ENCODE peak calls at places on chromosomes 11 and 22, in eight cellular contexts. M is Karpas-422, Y is cardiac fibroblast, S is endothelial cell of umbilical vein, C is IMR-90, P is A549, B is cardiac muscle cell, W is mammary epithelial cell. F is an unnamed sample.

GRCh38 chr22:44595841-44596341 is 97.9 kb upstream of the RTL6 start:
- DNase-seq in M (no peak), Y (no peak), S (peak), C (peak), P (no peak), B (peak), W (no peak), F (no peak)

GRCh38 chr22:30324008-30324730 is 2.6 kb downstream of the TBC1D10A start:
- DNase-seq in M (no peak), Y (no peak), S (no peak), C (peak), P (no peak), B (peak), W (no peak), F (peak)

GRCh38 chr22:46241397-46242007 is 8.6 kb downstream of the CDPF1 start:
- DNase-seq in M (no peak), Y (no peak), S (no peak), C (no peak), P (no peak), B (no peak), W (no peak), F (no peak)

GRCh38 chr22:45740236-45740635 is 68.6 kb downstream of the ATXN10 start:
- DNase-seq in M (no peak), Y (no peak), S (no peak), C (peak), P (no peak), B (no peak), W (no peak), F (no peak)

GRCh38 chr22:29907753-29908515 is 25.0 kb downstream of the MTMR3 start:
- DNase-seq in M (no peak), Y (peak), S (peak), C (peak), P (peak), B (peak), W (peak), F (peak)

GRCh38 chr11:69297225-69297925 is 3.4 kb downstream of the MYEOV start:
- DNase-seq in M (peak), Y (peak), S (peak), C (peak), P (peak), B (peak), W (peak), F (peak)

GRCh38 chr11:33909552-33909951 is 17.7 kb upstream of the LMO2 start:
- DNase-seq in M (no peak), Y (no peak), S (no peak), C (no peak), P (no peak), B (no peak), W (no peak), F (no peak)

GRCh38 chr22:40610329-40610850 is 26.1 kb downstream of the MRTFA start:
- DNase-seq in M (no peak), Y (no peak), S (peak), C (no peak), P (no peak), B (peak), W (no peak), F (no peak)

GRCh38 chr22:30790366-30790765 is 95.7 kb downstream of the OSBP2 start:
- DNase-seq in M (no peak), Y (no peak), S (no peak), C (no peak), P (no peak), B (no peak), W (no peak), F (no peak)

GRCh38 chr22:17370036-17370765 is 941 bp downstream of the CECR2 start:
- DNase-seq in M (no peak), Y (peak), S (no peak), C (no peak), P (no peak), B (peak), W (no peak), F (no peak)

GRCh38 chr11:77101043-77101537 is 1.6 kb upstream of the OMP start:
- DNase-seq in M (peak), Y (peak), S (peak), C (peak), P (peak), B (peak), W (peak), F (no peak)

GRCh38 chr11:64839335-64839734 is 5.1 kb downstream of the CDC42BPG start:
- DNase-seq in M (no peak), Y (no peak), S (no peak), C (no peak), P (no peak), B (no peak), W (no peak), F (no peak)

GRCh38 chr11:8870461-8871282 is 40.3 kb upstream of the AKIP1 start:
- DNase-seq in M (no peak), Y (peak), S (peak), C (peak), P (peak), B (peak), W (peak), F (peak)

GRCh38 chr11:112655386-112655785 is 305.8 kb upstream of the NCAM1 start:
- DNase-seq in M (no peak), Y (peak), S (no peak), C (peak), P (no peak), B (peak), W (no peak), F (no peak)

GRCh38 chr11:65377036-65377435 is 5.4 kb downstream of the SLC25A45 start:
- DNase-seq in M (no peak), Y (no peak), S (no peak), C (no peak), P (no peak), B (no peak), W (no peak), F (no peak)

GRCh38 chr11:75516140-75516539 is 9.6 kb downstream of the GDPD5 start:
- DNase-seq in M (no peak), Y (no peak), S (no peak), C (no peak), P (no peak), B (no peak), W (no peak), F (no peak)

GRCh38 chr11:67356551-67356866 is 3.2 kb upstream of the POLD4 start:
- DNase-seq in M (no peak), Y (no peak), S (no peak), C (no peak), P (no peak), B (no peak), W (no peak), F (no peak)

GRCh38 chr22:17271711-17272451 is 52.6 kb upstream of the ADA2 start:
- DNase-seq in M (peak), Y (no peak), S (no peak), C (no peak), P (no peak), B (no peak), W (no peak), F (no peak)

GRCh38 chr11:65891180-65892136 is 985 bp downstream of the CCDC85B start:
- DNase-seq in M (peak), Y (peak), S (peak), C (no peak), P (peak), B (peak), W (no peak), F (no peak)

GRCh38 chr11:3781423-3781822 is 15.9 kb downstream of the NUP98 start:
- DNase-seq in M (no peak), Y (peak), S (no peak), C (peak), P (no peak), B (peak), W (peak), F (no peak)

GRCh38 chr11:102046841-102047240 is 396 bp upstream of the CFAP300 start:
- DNase-seq in M (no peak), Y (no peak), S (no peak), C (peak), P (no peak), B (no peak), W (no peak), F (no peak)

GRCh38 chr11:102050927-102051575 is 3.8 kb downstream of the CFAP300 start:
- DNase-seq in M (no peak), Y (no peak), S (no peak), C (no peak), P (no peak), B (no peak), W (no peak), F (no peak)

DNA sequence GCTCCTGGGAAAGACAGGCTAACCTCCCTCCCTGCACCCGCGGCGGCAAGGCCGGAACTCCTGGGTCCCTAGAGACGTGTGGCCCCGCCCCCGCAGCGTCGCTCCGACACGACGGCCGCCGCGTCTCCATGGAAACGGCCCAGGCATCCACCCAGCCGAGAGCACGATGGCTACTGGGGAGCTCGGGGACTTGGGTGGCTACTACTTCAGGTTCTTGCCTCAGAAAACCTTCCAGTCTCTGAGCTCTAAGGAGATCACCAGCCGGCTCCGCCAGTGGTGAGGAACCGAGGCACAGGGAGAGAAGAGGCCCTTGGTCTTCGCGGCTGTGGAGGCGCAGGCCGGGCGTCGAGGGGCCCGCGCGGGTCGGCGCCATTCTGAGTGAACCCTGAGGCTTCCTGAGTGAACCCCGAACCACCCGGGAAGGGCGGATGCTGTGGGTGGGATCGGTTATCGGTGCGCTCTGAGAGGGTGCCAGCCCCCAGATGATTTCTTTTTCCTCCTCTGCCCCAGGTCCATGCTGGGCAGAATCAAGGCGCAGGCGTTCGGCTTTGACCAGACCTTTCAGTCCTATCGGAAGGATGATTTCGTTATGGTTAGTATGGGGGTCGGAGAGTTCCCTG is at the start of gene CFAP300:
- DNase-seq in M (no peak), Y (peak), S (peak), C (peak), P (peak), B (peak), W (peak), F (no peak)
- H3K4me3 ChIP-seq in M (no peak), Y (peak), S (peak), C (peak), P (peak), B (peak), W (peak), F (peak)

DNA sequence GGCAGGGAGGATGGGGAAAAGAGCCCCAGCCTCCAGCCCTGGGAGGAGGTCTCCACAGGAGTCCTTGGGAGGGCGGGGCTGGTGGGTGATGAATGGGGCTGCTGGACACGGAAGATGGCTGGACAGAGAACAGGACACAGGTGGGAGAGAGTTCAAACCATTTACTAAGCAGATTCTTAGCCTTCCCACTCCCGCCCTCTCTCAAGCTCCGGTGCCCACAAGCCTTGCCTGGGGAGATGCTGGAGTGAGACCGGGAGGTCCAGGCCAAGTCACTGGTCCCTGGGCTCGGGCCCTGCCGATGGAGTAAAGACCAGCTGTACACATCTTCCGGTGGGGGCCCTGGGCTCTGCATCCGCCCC is 1.4 kb downstream of the CLDN5 start:
- DNase-seq in M (no peak), Y (no peak), S (no peak), C (no peak), P (no peak), B (no peak), W (no peak), F (no peak)
- H3K4me3 ChIP-seq in M (no peak), Y (no peak), S (peak), C (peak), P (no peak), B (no peak), W (no peak), F (no peak)

GRCh38 chr11:116525961-116526495 is 246.8 kb downstream of the BUD13 start:
- DNase-seq in M (no peak), Y (no peak), S (no peak), C (no peak), P (no peak), B (no peak), W (no peak), F (no peak)
- H3K4me3 ChIP-seq in M (no peak), Y (no peak), S (no peak), C (no peak), P (no peak), B (no peak), W (no peak), F (no peak)

DNA sequence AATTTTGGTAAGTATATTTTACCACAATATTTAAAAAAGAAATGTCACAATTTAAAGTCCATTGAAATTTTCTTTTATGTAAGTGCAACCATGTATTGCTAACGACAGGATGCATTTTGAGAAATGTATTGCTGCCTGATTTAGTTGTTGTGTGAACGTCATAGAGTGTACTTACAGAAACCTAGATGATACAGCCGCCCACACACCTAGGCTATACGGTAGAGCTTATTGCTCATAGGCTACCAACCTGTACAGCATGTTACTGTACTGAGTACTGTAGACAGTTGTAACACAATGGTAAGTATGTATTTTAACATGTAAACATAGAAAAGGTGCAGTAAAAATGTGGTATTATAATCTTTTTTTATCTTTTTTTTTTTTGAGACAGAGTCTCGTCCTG is 48.1 kb downstream of the CBL start:
- DNase-seq in M (no peak), Y (no peak), S (no peak), C (no peak), P (no peak), B (no peak), W (no peak), F (no peak)
- H3K4me3 ChIP-seq in M (no peak), Y (no peak), S (no peak), C (no peak), P (no peak), B (no peak), W (no peak), F (no peak)

GRCh38 chr11:117177534-117178209 is 871 bp upstream of the SIDT2 start:
- DNase-seq in M (no peak), Y (no peak), S (peak), C (no peak), P (no peak), B (no peak), W (no peak), F (no peak)
- H3K4me3 ChIP-seq in M (peak), Y (peak), S (peak), C (peak), P (peak), B (peak), W (peak), F (no peak)

DNA sequence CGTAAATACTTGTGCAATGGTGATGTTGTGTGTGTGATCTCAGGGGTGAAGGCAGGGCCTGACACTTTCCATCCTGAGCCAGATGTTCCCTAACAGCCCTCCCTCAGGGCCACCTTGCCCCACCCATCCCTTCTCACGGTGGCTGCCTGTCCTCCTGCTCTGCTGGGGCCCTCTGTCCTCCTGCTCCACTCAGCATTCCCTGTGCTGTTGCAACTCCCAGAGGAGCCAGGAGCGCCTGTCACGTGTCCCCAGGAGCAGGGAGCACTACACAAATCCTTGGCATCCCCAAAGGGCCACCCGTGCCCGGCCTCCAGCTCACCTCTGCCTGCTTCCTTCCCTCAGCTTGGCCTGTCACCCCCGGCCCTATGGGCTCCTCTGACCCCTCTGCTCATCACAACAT is 10.2 kb upstream of the CSNK1E start:
- DNase-seq in M (no peak), Y (no peak), S (no peak), C (no peak), P (no peak), B (no peak), W (no peak), F (no peak)
- H3K4me3 ChIP-seq in M (no peak), Y (no peak), S (no peak), C (no peak), P (no peak), B (no peak), W (peak), F (no peak)

DNA sequence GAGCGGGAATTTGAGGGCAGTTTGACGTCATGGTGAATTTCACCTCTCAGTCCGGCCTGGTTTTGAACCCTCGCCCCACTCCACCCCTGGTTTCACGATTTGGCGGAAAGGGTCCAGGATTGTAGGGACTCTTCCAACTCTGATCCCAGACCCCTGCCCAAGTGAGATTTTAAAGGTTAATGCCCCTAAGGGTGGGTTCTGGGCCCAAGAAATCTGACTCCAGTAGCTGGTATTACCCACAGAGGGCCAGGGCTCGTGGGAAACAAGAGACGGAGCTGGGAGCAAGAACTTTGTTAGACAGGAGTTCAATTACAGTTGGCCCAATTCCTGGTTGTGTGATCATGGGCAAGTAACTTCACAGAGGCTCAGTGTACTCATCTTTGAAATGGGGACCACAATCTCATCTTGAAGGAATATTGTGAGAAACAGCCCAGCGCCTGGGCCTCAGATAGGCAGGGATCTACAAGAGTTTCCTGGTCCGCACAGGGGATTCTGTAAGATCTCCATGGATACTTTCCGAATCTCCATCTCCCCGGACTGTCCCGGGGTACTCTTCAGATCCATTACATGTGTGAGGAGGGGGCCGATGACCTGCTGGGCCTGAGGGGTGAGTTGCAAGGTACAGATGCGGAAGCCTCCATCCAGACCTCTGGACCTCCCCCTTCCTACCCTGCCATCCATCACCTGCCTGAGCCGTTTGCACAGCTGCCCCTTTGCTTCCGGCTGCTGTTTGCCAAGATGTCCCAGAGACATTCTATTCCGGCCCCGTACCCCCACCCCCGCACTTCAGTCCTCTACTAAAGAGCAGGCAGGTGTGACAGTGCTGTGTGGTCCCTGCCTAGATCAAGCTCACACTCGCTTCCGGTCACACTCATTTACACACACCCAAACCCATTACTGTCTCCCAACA is 685 bp upstream of the CALCA start:
- DNase-seq in M (no peak), Y (no peak), S (no peak), C (no peak), P (no peak), B (no peak), W (no peak), F (no peak)
- H3K4me3 ChIP-seq in M (no peak), Y (no peak), S (no peak), C (no peak), P (no peak), B (no peak), W (no peak), F (no peak)